ENCODE peak calls at places on chromosomes 16 and 17, in eight cellular contexts. E is psoas muscle; V is heart left ventricle; C is naive thymus-derived CD4-positive, alpha-beta T cell; Z is thoracic aorta; W is left ventricle myocardium inferior; N is cardiac muscle cell; A is neural progenitor cell. U is an unnamed sample. For H3K4me1, the result is how much of the 10 kb centered on the place peaks cover.

GRCh38 chr17:17205368-17206148 is 575 bp downstream of the PLD6 start:
- DNase-seq in Z (no peak), A (no peak), E (peak), C (peak), V (peak), N (peak), W (peak), U (peak)

GRCh38 chr16:84247341-84247740 is 7.5 kb upstream of the KCNG4 start:
- DNase-seq in Z (no peak), A (no peak), E (no peak), N (no peak), C (no peak), V (no peak), W (no peak), U (no peak)

GRCh38 chr16:27505297-27506236 is 44.1 kb downstream of the GTF3C1 start:
- DNase-seq in C (no peak), N (peak), Z (no peak), E (no peak), V (no peak), W (peak), A (no peak), U (no peak)

GRCh38 chr17:74776990-74777389 is 845 bp upstream of the NAT9 start:
- DNase-seq in V (no peak), E (no peak), C (no peak), Z (no peak), N (no peak), W (no peak), A (no peak), U (no peak)

GRCh38 chr16:77868052-77868451 is 79.7 kb downstream of the VAT1L start:
- DNase-seq in W (no peak), E (no peak), A (no peak), N (no peak), Z (no peak), V (no peak), C (no peak), U (no peak)

GRCh38 chr16:67240506-67240905 is 6.8 kb downstream of the FHOD1 start:
- DNase-seq in N (no peak), V (peak), Z (no peak), A (no peak), E (peak), C (no peak), W (no peak), U (peak)

GRCh38 chr16:3780570-3780969 is 63.2 kb upstream of the TRAP1 start:
- DNase-seq in Z (no peak), E (no peak), W (no peak), N (no peak), A (no peak), V (no peak), C (no peak), U (no peak)

GRCh38 chr17:73436966-73437365 is 125.2 kb upstream of the CDC42EP4 start:
- DNase-seq in N (peak), E (no peak), V (no peak), C (no peak), A (no peak), W (no peak), Z (no peak), U (no peak)

GRCh38 chr17:43171761-43172487 is 910 bp downstream of the NBR1 start:
- DNase-seq in W (no peak), A (peak), E (no peak), N (peak), V (no peak), C (no peak), Z (no peak), U (peak)

GRCh38 chr17:57597531-57598453 is 147.3 kb downstream of the CCDC182 start:
- DNase-seq in W (peak), E (peak), N (peak), C (no peak), Z (no peak), A (peak), V (no peak), U (peak)

GRCh38 chr16:14148016-14148415 is 76.9 kb downstream of the MRTFB start:
- DNase-seq in V (no peak), A (no peak), W (no peak), E (no peak), Z (no peak), C (no peak), N (no peak), U (no peak)
- H3K4me1 ChIP-seq in V (under half), A (under half), W (under half), E (under half), Z (under half), C (under half), N (under half), U (under half)

GRCh38 chr17:78884876-78885667 is 17.9 kb downstream of the CEP295NL start:
- DNase-seq in V (no peak), Z (no peak), W (no peak), E (no peak), N (no peak), A (no peak), C (no peak), U (no peak)
- H3K27ac ChIP-seq in V (peak), Z (peak), W (peak), E (peak), N (no peak), A (no peak), C (no peak), U (peak)

DNA sequence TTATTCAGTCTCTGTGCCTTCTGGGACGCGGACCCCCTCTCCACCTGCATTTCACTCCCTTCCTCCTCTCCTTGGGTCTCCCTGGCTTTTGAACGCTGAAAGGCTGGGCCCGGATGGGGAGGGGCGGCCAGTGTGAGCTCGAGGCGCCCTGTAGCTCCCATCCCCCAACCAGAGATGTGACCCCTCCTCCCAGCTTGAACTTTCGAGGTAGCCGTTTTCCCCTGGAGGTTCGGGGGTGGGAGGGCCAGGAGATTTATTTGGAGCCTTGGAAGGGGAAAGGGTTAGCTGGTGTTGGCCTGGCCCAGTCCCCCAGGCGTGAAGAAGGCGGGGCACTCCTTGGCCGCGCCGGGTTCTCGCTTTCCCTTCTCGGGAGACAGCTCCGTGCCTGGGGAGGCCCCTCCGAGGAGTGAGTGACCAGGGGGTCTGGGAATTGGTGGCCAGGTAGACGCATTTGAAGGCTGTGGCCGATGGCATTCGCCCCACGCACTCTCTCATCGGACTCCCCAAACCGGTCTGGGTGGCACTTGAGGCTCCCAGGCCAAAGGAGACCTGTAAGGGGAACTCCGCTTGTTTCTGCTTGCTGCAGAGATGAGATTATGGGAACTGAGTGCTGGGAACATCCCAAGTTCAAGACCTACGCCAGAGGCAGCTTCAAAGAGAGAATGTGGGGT is 942 bp downstream of the LDAF1 start:
- DNase-seq in A (peak), E (peak), V (peak), W (peak), C (no peak), Z (no peak), N (no peak), U (peak)
- H3K4me3 ChIP-seq in A (peak), E (peak), V (peak), W (peak), C (peak), Z (peak), N (peak), U (peak)

GRCh38 chr16:17404903-17405691 is 65.7 kb downstream of the XYLT1 start:
- DNase-seq in E (peak), V (peak), C (no peak), N (peak), Z (peak), A (no peak), W (peak), U (peak)
- H3K4me1 ChIP-seq in E (under half), V (under half), C (under half), N (under half), Z (under half), A (under half), W (under half), U (under half)